ENCODE peak calls at places on chromosome 22, in four cellular contexts. One of them, this sample, is unnamed.

GRCh38 chr22:42326301-42326700 is 55.8 kb upstream of the TCF20 start:
- DNase-seq in non-pigmented ciliary epithelial cell: no peak
- DNase-seq in frontal cortex: no peak
- DNase-seq in stimulated activated CD8-positive, alpha-beta memory T cell treated with anti-CD3 and anti-CD28 coated beads, Interleukin-4, amount 100 ng/mL, for 4 hours: no peak
- DNase-seq in this sample: no peak

GRCh38 chr22:46150615-46151423 is 493 bp downstream of the PPARA start:
- DNase-seq in non-pigmented ciliary epithelial cell: no peak
- DNase-seq in frontal cortex: no peak
- DNase-seq in stimulated activated CD8-positive, alpha-beta memory T cell treated with anti-CD3 and anti-CD28 coated beads, Interleukin-4, amount 100 ng/mL, for 4 hours: peak; percentile 22
- DNase-seq in this sample: no peak

GRCh38 chr22:24142831-24143230 is 38.5 kb upstream of the SUSD2 start:
- DNase-seq in frontal cortex: no peak
- DNase-seq in non-pigmented ciliary epithelial cell: no peak
- DNase-seq in stimulated activated CD8-positive, alpha-beta memory T cell treated with anti-CD3 and anti-CD28 coated beads, Interleukin-4, amount 100 ng/mL, for 4 hours: no peak
- DNase-seq in this sample: no peak

GRCh38 chr22:42285604-42286003 is 15.2 kb upstream of the TCF20 start:
- DNase-seq in non-pigmented ciliary epithelial cell: no peak
- DNase-seq in stimulated activated CD8-positive, alpha-beta memory T cell treated with anti-CD3 and anti-CD28 coated beads, Interleukin-4, amount 100 ng/mL, for 4 hours: no peak
- DNase-seq in frontal cortex: no peak
- DNase-seq in this sample: no peak

GRCh38 chr22:31081963-31082605 is 966 bp downstream of the SMTN start:
- DNase-seq in stimulated activated CD8-positive, alpha-beta memory T cell treated with anti-CD3 and anti-CD28 coated beads, Interleukin-4, amount 100 ng/mL, for 4 hours: no peak
- DNase-seq in non-pigmented ciliary epithelial cell: no peak
- DNase-seq in frontal cortex: no peak
- DNase-seq in this sample: no peak

GRCh38 chr22:42887114-42887513 is 30.0 kb upstream of the ARFGAP3 start:
- DNase-seq in frontal cortex: no peak
- DNase-seq in non-pigmented ciliary epithelial cell: no peak
- DNase-seq in stimulated activated CD8-positive, alpha-beta memory T cell treated with anti-CD3 and anti-CD28 coated beads, Interleukin-4, amount 100 ng/mL, for 4 hours: no peak
- DNase-seq in this sample: no peak

GRCh38 chr22:44460287-44461082 is 37.5 kb downstream of the RTL6 start:
- DNase-seq in frontal cortex: no peak
- DNase-seq in non-pigmented ciliary epithelial cell: no peak
- DNase-seq in stimulated activated CD8-positive, alpha-beta memory T cell treated with anti-CD3 and anti-CD28 coated beads, Interleukin-4, amount 100 ng/mL, for 4 hours: no peak
- DNase-seq in this sample: no peak

GRCh38 chr22:26826431-26826935 is 169.1 kb downstream of the MIAT start:
- DNase-seq in frontal cortex: no peak
- DNase-seq in stimulated activated CD8-positive, alpha-beta memory T cell treated with anti-CD3 and anti-CD28 coated beads, Interleukin-4, amount 100 ng/mL, for 4 hours: no peak
- DNase-seq in non-pigmented ciliary epithelial cell: no peak
- DNase-seq in this sample: no peak

GRCh38 chr22:49627217-49628181 is 200.2 kb downstream of the BRD1 start:
- DNase-seq in stimulated activated CD8-positive, alpha-beta memory T cell treated with anti-CD3 and anti-CD28 coated beads, Interleukin-4, amount 100 ng/mL, for 4 hours: no peak
- DNase-seq in non-pigmented ciliary epithelial cell: no peak
- DNase-seq in frontal cortex: peak; percentile 59
- DNase-seq in this sample: no peak

GRCh38 chr22:29443452-29443851 is 5.1 kb downstream of the RFPL1 start:
- DNase-seq in frontal cortex: no peak
- DNase-seq in stimulated activated CD8-positive, alpha-beta memory T cell treated with anti-CD3 and anti-CD28 coated beads, Interleukin-4, amount 100 ng/mL, for 4 hours: no peak
- DNase-seq in non-pigmented ciliary epithelial cell: no peak
- DNase-seq in this sample: no peak

GRCh38 chr22:26576026-26576680 is 13.8 kb downstream of the TPST2 start:
- DNase-seq in stimulated activated CD8-positive, alpha-beta memory T cell treated with anti-CD3 and anti-CD28 coated beads, Interleukin-4, amount 100 ng/mL, for 4 hours: no peak
- DNase-seq in non-pigmented ciliary epithelial cell: no peak
- DNase-seq in frontal cortex: no peak
- DNase-seq in this sample: no peak

GRCh38 chr22:27629908-27630733 is 171.4 kb downstream of the MN1 start:
- DNase-seq in stimulated activated CD8-positive, alpha-beta memory T cell treated with anti-CD3 and anti-CD28 coated beads, Interleukin-4, amount 100 ng/mL, for 4 hours: no peak
- DNase-seq in non-pigmented ciliary epithelial cell: no peak
- DNase-seq in frontal cortex: no peak
- DNase-seq in this sample: no peak

GRCh38 chr22:39098026-39098425 is 982 bp downstream of the APOBEC3H start:
- DNase-seq in frontal cortex: no peak
- DNase-seq in non-pigmented ciliary epithelial cell: no peak
- DNase-seq in stimulated activated CD8-positive, alpha-beta memory T cell treated with anti-CD3 and anti-CD28 coated beads, Interleukin-4, amount 100 ng/mL, for 4 hours: no peak
- DNase-seq in this sample: no peak

GRCh38 chr22:45240137-45240809 is 421 bp downstream of the KIAA0930 start:
- DNase-seq in non-pigmented ciliary epithelial cell: no peak
- DNase-seq in stimulated activated CD8-positive, alpha-beta memory T cell treated with anti-CD3 and anti-CD28 coated beads, Interleukin-4, amount 100 ng/mL, for 4 hours: no peak
- DNase-seq in frontal cortex: no peak
- DNase-seq in this sample: no peak

GRCh38 chr22:29914991-29915390 is 32.0 kb downstream of the MTMR3 start:
- DNase-seq in non-pigmented ciliary epithelial cell: no peak
- DNase-seq in frontal cortex: no peak
- DNase-seq in stimulated activated CD8-positive, alpha-beta memory T cell treated with anti-CD3 and anti-CD28 coated beads, Interleukin-4, amount 100 ng/mL, for 4 hours: no peak
- DNase-seq in this sample: no peak

GRCh38 chr22:17436382-17436951 is 67.2 kb downstream of the CECR2 start:
- DNase-seq in frontal cortex: no peak
- DNase-seq in non-pigmented ciliary epithelial cell: no peak
- DNase-seq in stimulated activated CD8-positive, alpha-beta memory T cell treated with anti-CD3 and anti-CD28 coated beads, Interleukin-4, amount 100 ng/mL, for 4 hours: no peak
- DNase-seq in this sample: no peak

GRCh38 chr22:31099841-31100761 is 7.3 kb downstream of the SELENOM start:
- DNase-seq in non-pigmented ciliary epithelial cell: no peak
- DNase-seq in frontal cortex: no peak
- DNase-seq in stimulated activated CD8-positive, alpha-beta memory T cell treated with anti-CD3 and anti-CD28 coated beads, Interleukin-4, amount 100 ng/mL, for 4 hours: no peak
- DNase-seq in this sample: no peak

GRCh38 chr22:20970939-20971657 is 4.0 kb downstream of the AIFM3 start:
- DNase-seq in frontal cortex: no peak
- DNase-seq in stimulated activated CD8-positive, alpha-beta memory T cell treated with anti-CD3 and anti-CD28 coated beads, Interleukin-4, amount 100 ng/mL, for 4 hours: no peak
- DNase-seq in non-pigmented ciliary epithelial cell: no peak
- DNase-seq in this sample: no peak

GRCh38 chr22:42473484-42474193 is 41.4 kb upstream of the NFAM1 start:
- DNase-seq in stimulated activated CD8-positive, alpha-beta memory T cell treated with anti-CD3 and anti-CD28 coated beads, Interleukin-4, amount 100 ng/mL, for 4 hours: no peak
- DNase-seq in frontal cortex: peak; percentile 24
- DNase-seq in non-pigmented ciliary epithelial cell: peak; percentile 31
- DNase-seq in this sample: no peak